ENCODE peak calls at places on chromosomes 11 and 22, in five cellular contexts. One of them, this sample, is unnamed.

GRCh38 chr11:38252620-38253019 is 1654.6 kb upstream of the RAG2 start:
- DNase-seq in A673: no peak
- DNase-seq in GM12865: no peak
- DNase-seq in astrocyte: peak
- DNase-seq in foreskin keratinocyte: no peak
- DNase-seq in this sample: no peak

GRCh38 chr11:57121996-57122395 is 59.8 kb upstream of the LRRC55 start:
- DNase-seq in A673: no peak
- DNase-seq in GM12865: no peak
- DNase-seq in astrocyte: no peak
- DNase-seq in foreskin keratinocyte: no peak
- DNase-seq in this sample: no peak

GRCh38 chr22:34055525-34056200 is 135.4 kb upstream of the LARGE1 start:
- DNase-seq in A673: peak
- DNase-seq in GM12865: peak
- DNase-seq in astrocyte: no peak
- DNase-seq in foreskin keratinocyte: no peak
- DNase-seq in this sample: peak

GRCh38 chr22:44340271-44341239 is 27.8 kb upstream of the SHISAL1 start:
- DNase-seq in A673: no peak
- DNase-seq in GM12865: no peak
- DNase-seq in astrocyte: no peak
- DNase-seq in foreskin keratinocyte: no peak
- DNase-seq in this sample: no peak

GRCh38 chr11:12430912-12431311 is 53.5 kb downstream of the PARVA start:
- DNase-seq in A673: no peak
- DNase-seq in GM12865: no peak
- DNase-seq in astrocyte: peak
- DNase-seq in foreskin keratinocyte: peak
- DNase-seq in this sample: no peak

GRCh38 chr11:94068764-94069163 is 47.6 kb downstream of the HEPHL1 start:
- DNase-seq in A673: no peak
- DNase-seq in GM12865: no peak
- DNase-seq in astrocyte: peak
- DNase-seq in foreskin keratinocyte: no peak
- DNase-seq in this sample: no peak

GRCh38 chr11:66915866-66916265 is 42.3 kb downstream of the PC start:
- DNase-seq in A673: no peak
- DNase-seq in GM12865: no peak
- DNase-seq in astrocyte: no peak
- DNase-seq in foreskin keratinocyte: no peak
- DNase-seq in this sample: no peak

GRCh38 chr11:132409591-132410375 is 1039.4 kb downstream of the NTM start:
- DNase-seq in A673: no peak
- DNase-seq in GM12865: no peak
- DNase-seq in astrocyte: no peak
- DNase-seq in foreskin keratinocyte: no peak
- DNase-seq in this sample: no peak

GRCh38 chr22:43723816-43724215 is 88.3 kb downstream of the EFCAB6 start:
- DNase-seq in A673: peak
- DNase-seq in GM12865: no peak
- DNase-seq in astrocyte: peak
- DNase-seq in foreskin keratinocyte: no peak
- DNase-seq in this sample: no peak

DNA sequence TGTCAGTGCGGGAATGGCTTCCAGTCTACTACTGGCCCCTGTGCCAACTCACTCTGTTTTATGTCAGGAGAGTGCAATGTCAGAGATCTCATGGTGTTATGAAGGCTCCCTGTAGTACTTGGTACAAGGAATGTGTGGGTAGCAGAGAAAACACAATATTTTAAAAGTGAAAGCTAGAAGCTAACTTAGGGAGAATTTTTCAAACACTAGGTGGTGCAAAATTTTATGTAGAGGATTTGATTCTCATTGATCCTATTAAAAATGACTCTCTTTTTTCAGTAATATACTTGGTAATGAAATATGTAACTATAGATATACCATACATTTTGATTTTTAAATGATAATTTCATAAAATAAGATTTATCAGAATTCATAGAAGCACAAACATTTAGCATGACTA is 134.7 kb downstream of the JRKL start:
- DNase-seq in A673: no peak
- DNase-seq in GM12865: no peak
- DNase-seq in astrocyte: no peak
- DNase-seq in foreskin keratinocyte: no peak
- DNase-seq in this sample: no peak
- TF ChIP-seq CTCF in A673: peak
- TF ChIP-seq CTCF in GM12865: no peak
- TF ChIP-seq CTCF in astrocyte: no peak
- TF ChIP-seq CTCF in foreskin keratinocyte: peak
- TF ChIP-seq CTCF in this sample: no peak

DNA sequence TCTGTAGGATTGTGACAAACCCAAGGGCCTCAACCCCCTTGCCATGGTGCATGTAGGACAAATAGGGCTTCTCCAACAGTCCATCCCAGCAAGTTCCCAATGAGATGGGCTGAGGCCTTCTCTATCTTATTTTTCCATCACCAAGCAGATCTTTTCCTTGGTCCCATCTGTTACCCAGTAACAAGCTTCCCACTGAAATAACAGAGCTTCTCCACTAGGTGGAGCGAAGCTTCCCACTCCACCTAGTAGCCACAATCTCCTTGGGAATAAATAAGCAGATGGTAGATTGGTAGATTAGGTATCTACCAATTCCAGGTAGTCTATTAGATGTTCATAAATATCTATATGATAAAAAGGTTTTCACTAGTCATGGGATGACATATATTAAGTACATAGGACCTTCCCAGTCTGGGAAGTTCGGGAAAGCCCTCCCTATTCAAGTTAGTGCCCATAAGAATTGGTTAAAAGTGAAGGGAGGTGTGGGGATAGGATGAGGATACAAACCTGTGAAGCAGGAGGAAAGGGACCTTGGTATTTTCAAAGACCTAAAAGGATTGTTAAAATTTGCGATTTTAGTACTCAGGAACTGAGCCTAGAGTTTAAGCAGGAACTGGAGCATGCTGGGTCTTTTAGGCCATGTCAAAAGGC is 5.9 kb upstream of the OR52L1 start:
- DNase-seq in A673: peak
- DNase-seq in GM12865: peak
- DNase-seq in astrocyte: no peak
- DNase-seq in foreskin keratinocyte: no peak
- DNase-seq in this sample: no peak
- TF ChIP-seq CTCF in A673: peak
- TF ChIP-seq CTCF in GM12865: peak
- TF ChIP-seq CTCF in astrocyte: no peak
- TF ChIP-seq CTCF in foreskin keratinocyte: peak
- TF ChIP-seq CTCF in this sample: peak

GRCh38 chr11:79087957-79088318 is 352.9 kb downstream of the TENM4 start:
- DNase-seq in A673: no peak
- DNase-seq in GM12865: no peak
- DNase-seq in astrocyte: no peak
- DNase-seq in foreskin keratinocyte: no peak
- DNase-seq in this sample: no peak
- TF ChIP-seq CTCF in A673: no peak
- TF ChIP-seq CTCF in GM12865: no peak
- TF ChIP-seq CTCF in astrocyte: no peak
- TF ChIP-seq CTCF in foreskin keratinocyte: no peak
- TF ChIP-seq CTCF in this sample: no peak

DNA sequence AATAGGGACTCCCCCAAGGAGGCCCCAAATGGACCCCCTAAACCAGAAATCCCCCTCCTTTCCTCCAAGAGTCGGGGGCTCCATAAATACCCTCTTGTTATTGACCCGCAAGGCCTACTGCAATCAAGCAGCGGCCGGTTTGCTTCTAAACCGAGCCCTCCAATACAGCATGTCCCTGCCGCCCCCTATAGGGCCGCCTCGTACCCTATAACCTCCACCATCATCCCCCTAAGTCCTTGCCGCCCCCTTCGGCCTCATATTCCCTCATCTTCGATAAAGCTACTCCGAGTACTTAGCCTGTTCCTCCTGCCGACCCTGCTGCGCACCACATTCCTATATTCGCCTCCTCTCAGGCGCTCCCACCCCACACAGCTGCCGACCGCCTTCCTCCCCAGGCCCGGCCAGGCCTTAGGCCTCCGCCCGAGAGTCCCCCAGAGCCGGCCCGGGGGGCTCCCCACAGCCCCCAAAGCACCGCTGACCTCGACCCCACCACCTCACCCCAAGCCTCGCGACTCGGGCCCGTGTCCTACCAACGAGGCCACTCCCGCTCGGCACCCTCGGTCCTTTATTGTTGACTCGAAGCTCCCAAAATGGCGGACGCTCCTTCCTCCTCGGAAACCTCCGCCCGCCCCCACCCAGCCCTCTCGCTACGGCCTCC is 478 bp downstream of the DDX6 start:
- DNase-seq in A673: peak
- DNase-seq in GM12865: peak
- DNase-seq in astrocyte: peak
- DNase-seq in foreskin keratinocyte: no peak
- DNase-seq in this sample: peak
- TF ChIP-seq CTCF in A673: peak
- TF ChIP-seq CTCF in GM12865: peak
- TF ChIP-seq CTCF in astrocyte: peak
- TF ChIP-seq CTCF in foreskin keratinocyte: peak
- TF ChIP-seq CTCF in this sample: peak

DNA sequence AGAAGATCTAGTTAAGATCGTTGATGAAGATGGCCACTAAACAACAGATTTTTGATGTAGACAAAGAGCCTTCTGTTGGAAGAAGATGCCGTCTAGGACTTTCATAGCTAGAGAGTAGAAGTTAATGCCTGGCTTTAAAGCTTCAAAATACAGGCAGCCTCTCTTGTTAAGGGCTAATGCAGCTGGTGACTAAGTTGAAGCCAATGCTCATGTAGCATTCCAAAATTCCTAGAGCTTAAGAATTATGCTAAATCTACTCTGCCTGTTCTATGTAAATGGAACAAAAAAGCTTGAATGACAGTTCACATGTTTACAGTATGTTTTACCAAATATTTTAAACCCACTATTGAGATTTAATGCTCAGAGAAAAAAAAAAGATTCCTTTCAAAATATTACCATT is 492.6 kb downstream of the CNTN5 start:
- DNase-seq in A673: no peak
- DNase-seq in GM12865: no peak
- DNase-seq in astrocyte: peak
- DNase-seq in foreskin keratinocyte: no peak
- DNase-seq in this sample: no peak
- TF ChIP-seq CTCF in A673: no peak
- TF ChIP-seq CTCF in GM12865: no peak
- TF ChIP-seq CTCF in astrocyte: no peak
- TF ChIP-seq CTCF in foreskin keratinocyte: no peak
- TF ChIP-seq CTCF in this sample: no peak

DNA sequence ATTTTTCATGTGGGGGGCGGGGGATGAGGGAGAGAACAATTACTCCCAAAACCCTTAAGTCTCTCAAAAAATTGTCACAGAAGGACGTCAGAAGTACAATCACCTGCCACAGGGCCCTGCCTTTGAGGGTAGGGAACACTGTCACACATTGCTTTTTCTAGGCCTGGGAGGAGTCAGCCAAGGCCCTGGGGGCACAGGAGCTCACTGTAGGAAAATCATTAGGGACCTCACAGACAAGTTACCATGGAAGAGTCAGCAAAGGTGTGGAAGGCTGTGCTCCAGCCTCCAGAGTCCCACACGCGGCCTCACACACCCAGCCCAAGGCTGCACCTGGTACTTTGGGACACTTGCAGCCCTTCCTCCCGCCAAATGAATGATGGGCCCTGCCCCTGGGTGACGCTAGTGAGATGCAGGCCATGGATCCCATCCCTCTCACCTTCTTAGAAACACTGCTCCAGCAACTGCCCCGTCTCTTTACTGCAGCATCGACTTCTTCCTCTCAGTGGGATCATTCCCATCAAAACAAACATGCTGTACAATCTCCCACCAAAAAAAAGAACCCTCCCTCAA is 3.3 kb downstream of the PLEKHA7 start:
- DNase-seq in A673: no peak
- DNase-seq in GM12865: no peak
- DNase-seq in astrocyte: no peak
- DNase-seq in foreskin keratinocyte: no peak
- DNase-seq in this sample: no peak
- TF ChIP-seq CTCF in A673: no peak
- TF ChIP-seq CTCF in GM12865: no peak
- TF ChIP-seq CTCF in astrocyte: no peak
- TF ChIP-seq CTCF in foreskin keratinocyte: no peak
- TF ChIP-seq CTCF in this sample: no peak

GRCh38 chr11:71211631-71212030 is 40.7 kb downstream of the SHANK2 start:
- DNase-seq in A673: no peak
- DNase-seq in GM12865: no peak
- DNase-seq in astrocyte: no peak
- DNase-seq in foreskin keratinocyte: no peak
- DNase-seq in this sample: no peak
- TF ChIP-seq CTCF in A673: no peak
- TF ChIP-seq CTCF in GM12865: no peak
- TF ChIP-seq CTCF in astrocyte: no peak
- TF ChIP-seq CTCF in foreskin keratinocyte: no peak
- TF ChIP-seq CTCF in this sample: no peak

This sample was measured in progenitor cell of endocrine pancreas.